ENCODE peak calls at places on chromosomes 11 and 22, in ten cellular contexts. One of them, this sample, is unnamed.
A peak's percentile ranks its signal among the peaks of the same experiment; 100 is the strongest.

GRCh38 chr11:126061707-126062678 is 673 bp downstream of the CDON start:
- DNase-seq in PC-3: peak; percentile 79
- DNase-seq in H9: peak; percentile 62
- DNase-seq in endodermal cell: peak; percentile 84
- DNase-seq in GM23248: peak; percentile 76
- DNase-seq in fibroblast of lung: peak; percentile 32
- DNase-seq in H1: no peak
- DNase-seq in endothelial cell of umbilical vein: peak; percentile 36
- DNase-seq in SK-N-SH: peak; percentile 56
- DNase-seq in IMR-90: peak; percentile 5
- DNase-seq in this sample: peak; percentile 61

GRCh38 chr22:33919591-33920501 is at the start of gene LARGE1:
- DNase-seq in endothelial cell of umbilical vein: no peak
- DNase-seq in fibroblast of lung: peak; percentile 29
- DNase-seq in SK-N-SH: peak; percentile 72
- DNase-seq in PC-3: no peak
- DNase-seq in IMR-90: peak; percentile 20
- DNase-seq in GM23248: peak; percentile 81
- DNase-seq in H1: no peak
- DNase-seq in H9: peak; percentile 64
- DNase-seq in endodermal cell: peak; percentile 83
- DNase-seq in this sample: peak; percentile 81

GRCh38 chr11:3046190-3046589 is 11.0 kb downstream of the CARS1 start:
- DNase-seq in IMR-90: no peak
- DNase-seq in PC-3: peak; percentile 8
- DNase-seq in H1: no peak
- DNase-seq in GM23248: peak; percentile 27
- DNase-seq in endodermal cell: peak; percentile 72
- DNase-seq in fibroblast of lung: no peak
- DNase-seq in SK-N-SH: peak; percentile 48
- DNase-seq in endothelial cell of umbilical vein: no peak
- DNase-seq in H9: peak; percentile 50
- DNase-seq in this sample: no peak

GRCh38 chr22:20155330-20156041 is 4.6 kb upstream of the CCDC188 start:
- DNase-seq in PC-3: no peak
- DNase-seq in GM23248: peak; percentile 75
- DNase-seq in fibroblast of lung: no peak
- DNase-seq in H9: no peak
- DNase-seq in endodermal cell: no peak
- DNase-seq in IMR-90: no peak
- DNase-seq in SK-N-SH: peak; percentile 96
- DNase-seq in endothelial cell of umbilical vein: peak; percentile 64
- DNase-seq in H1: no peak
- DNase-seq in this sample: peak; percentile 64

GRCh38 chr22:50507421-50507990 is at the start of gene LMF2:
- DNase-seq in H1: no peak
- DNase-seq in endodermal cell: peak; percentile 99
- DNase-seq in fibroblast of lung: no peak
- DNase-seq in IMR-90: no peak
- DNase-seq in H9: no peak
- DNase-seq in GM23248: peak; percentile 94
- DNase-seq in SK-N-SH: peak; percentile 98
- DNase-seq in endothelial cell of umbilical vein: peak; percentile 76
- DNase-seq in PC-3: peak; percentile 67
- DNase-seq in this sample: no peak

GRCh38 chr11:126918556-126918955 is 82.0 kb downstream of the KIRREL3 start:
- DNase-seq in H1: no peak
- DNase-seq in IMR-90: peak; percentile 54
- DNase-seq in endodermal cell: no peak
- DNase-seq in GM23248: peak; percentile 39
- DNase-seq in PC-3: no peak
- DNase-seq in endothelial cell of umbilical vein: no peak
- DNase-seq in fibroblast of lung: no peak
- DNase-seq in H9: no peak
- DNase-seq in SK-N-SH: no peak
- DNase-seq in this sample: peak; percentile 16

GRCh38 chr22:49600452-49600847 is 227.2 kb downstream of the BRD1 start:
- DNase-seq in H1: no peak
- DNase-seq in GM23248: no peak
- DNase-seq in SK-N-SH: no peak
- DNase-seq in IMR-90: no peak
- DNase-seq in PC-3: no peak
- DNase-seq in endothelial cell of umbilical vein: no peak
- DNase-seq in endodermal cell: no peak
- DNase-seq in fibroblast of lung: no peak
- DNase-seq in H9: no peak
- DNase-seq in this sample: no peak

GRCh38 chr22:49789289-49790141 is 38.2 kb downstream of the BRD1 start:
- DNase-seq in GM23248: peak; percentile 67
- DNase-seq in H1: no peak
- DNase-seq in endodermal cell: no peak
- DNase-seq in SK-N-SH: peak; percentile 61
- DNase-seq in PC-3: no peak
- DNase-seq in H9: no peak
- DNase-seq in endothelial cell of umbilical vein: no peak
- DNase-seq in IMR-90: peak; percentile 45
- DNase-seq in fibroblast of lung: peak; percentile 53
- DNase-seq in this sample: peak; percentile 14

GRCh38 chr22:21726650-21727049 is 8.9 kb downstream of the YPEL1 start:
- DNase-seq in SK-N-SH: peak; percentile 57
- DNase-seq in H1: peak; percentile 36
- DNase-seq in endothelial cell of umbilical vein: no peak
- DNase-seq in endodermal cell: peak; percentile 92
- DNase-seq in IMR-90: no peak
- DNase-seq in PC-3: peak; percentile 59
- DNase-seq in H9: peak; percentile 89
- DNase-seq in fibroblast of lung: no peak
- DNase-seq in GM23248: no peak
- DNase-seq in this sample: no peak

GRCh38 chr11:65432133-65432650 is 9.6 kb downstream of the NEAT1 start:
- DNase-seq in H1: no peak
- DNase-seq in IMR-90: peak; percentile 34
- DNase-seq in PC-3: no peak
- DNase-seq in SK-N-SH: no peak
- DNase-seq in H9: no peak
- DNase-seq in GM23248: peak; percentile 24
- DNase-seq in endothelial cell of umbilical vein: peak; percentile 26
- DNase-seq in fibroblast of lung: peak; percentile 44
- DNase-seq in endodermal cell: no peak
- DNase-seq in this sample: peak; percentile 16

GRCh38 chr11:77069336-77069968 is 2.7 kb downstream of the CAPN5 start:
- DNase-seq in GM23248: no peak
- DNase-seq in IMR-90: no peak
- DNase-seq in endothelial cell of umbilical vein: no peak
- DNase-seq in H1: no peak
- DNase-seq in H9: peak; percentile 20
- DNase-seq in PC-3: no peak
- DNase-seq in fibroblast of lung: no peak
- DNase-seq in SK-N-SH: no peak
- DNase-seq in endodermal cell: peak; percentile 41
- DNase-seq in this sample: no peak

GRCh38 chr11:45993438-45994064 is 71.1 kb downstream of the LARGE2 start:
- DNase-seq in fibroblast of lung: peak; percentile 42
- DNase-seq in endothelial cell of umbilical vein: no peak
- DNase-seq in endodermal cell: peak; percentile 54
- DNase-seq in IMR-90: no peak
- DNase-seq in H1: no peak
- DNase-seq in SK-N-SH: no peak
- DNase-seq in H9: no peak
- DNase-seq in GM23248: peak; percentile 53
- DNase-seq in PC-3: no peak
- DNase-seq in this sample: peak; percentile 74

DNA sequence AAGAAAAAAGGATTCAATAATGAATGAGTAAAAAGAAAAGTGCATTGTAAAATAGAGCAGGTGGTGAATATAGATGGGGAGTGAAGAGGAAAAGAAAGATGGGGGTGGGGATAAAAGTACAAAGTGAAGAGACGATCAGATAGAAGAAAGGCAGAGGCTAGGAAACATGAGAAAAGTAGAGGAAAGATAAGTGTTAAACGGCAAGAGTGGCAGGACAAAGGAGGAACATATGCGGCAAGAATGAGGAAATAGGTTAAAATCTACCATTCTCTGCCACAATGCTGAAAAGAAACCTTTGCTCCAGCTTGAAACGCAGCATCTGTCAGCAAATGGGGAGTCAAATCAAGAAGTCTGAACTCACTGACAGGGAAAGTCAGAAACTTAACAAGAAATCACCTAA is 6.8 kb downstream of the FUT4 start:
- DNase-seq in endothelial cell of umbilical vein: no peak
- DNase-seq in endodermal cell: no peak
- DNase-seq in H9: no peak
- DNase-seq in SK-N-SH: no peak
- DNase-seq in fibroblast of lung: no peak
- DNase-seq in PC-3: no peak
- DNase-seq in IMR-90: no peak
- DNase-seq in GM23248: no peak
- DNase-seq in H1: no peak
- DNase-seq in this sample: no peak
- H3K9ac ChIP-seq in endothelial cell of umbilical vein: no peak overlapping the region
- H3K9ac ChIP-seq in endodermal cell: no peak overlapping the region
- H3K9ac ChIP-seq in H9: no peak overlapping the region
- H3K9ac ChIP-seq in SK-N-SH: no peak overlapping the region
- H3K9ac ChIP-seq in fibroblast of lung: no peak overlapping the region
- H3K9ac ChIP-seq in PC-3: no peak overlapping the region
- H3K9ac ChIP-seq in IMR-90: no peak overlapping the region
- H3K9ac ChIP-seq in GM23248: no peak overlapping the region
- H3K9ac ChIP-seq in H1: no peak overlapping the region
- H3K9ac ChIP-seq in this sample: no peak overlapping the region

GRCh38 chr11:102528618-102529017 is 1.9 kb downstream of the MMP7 start:
- DNase-seq in SK-N-SH: no peak
- DNase-seq in H1: no peak
- DNase-seq in fibroblast of lung: no peak
- DNase-seq in GM23248: no peak
- DNase-seq in IMR-90: peak; percentile 19
- DNase-seq in endodermal cell: no peak
- DNase-seq in PC-3: peak; percentile 42
- DNase-seq in endothelial cell of umbilical vein: no peak
- DNase-seq in H9: no peak
- DNase-seq in this sample: peak; percentile 19
- H3K9ac ChIP-seq in SK-N-SH: no peak overlapping the region
- H3K9ac ChIP-seq in H1: no peak overlapping the region
- H3K9ac ChIP-seq in fibroblast of lung: no peak overlapping the region
- H3K9ac ChIP-seq in GM23248: no peak overlapping the region
- H3K9ac ChIP-seq in IMR-90: no peak overlapping the region
- H3K9ac ChIP-seq in endodermal cell: no peak overlapping the region
- H3K9ac ChIP-seq in PC-3: no peak overlapping the region
- H3K9ac ChIP-seq in endothelial cell of umbilical vein: no peak overlapping the region
- H3K9ac ChIP-seq in H9: no peak overlapping the region
- H3K9ac ChIP-seq in this sample: no peak overlapping the region

DNA sequence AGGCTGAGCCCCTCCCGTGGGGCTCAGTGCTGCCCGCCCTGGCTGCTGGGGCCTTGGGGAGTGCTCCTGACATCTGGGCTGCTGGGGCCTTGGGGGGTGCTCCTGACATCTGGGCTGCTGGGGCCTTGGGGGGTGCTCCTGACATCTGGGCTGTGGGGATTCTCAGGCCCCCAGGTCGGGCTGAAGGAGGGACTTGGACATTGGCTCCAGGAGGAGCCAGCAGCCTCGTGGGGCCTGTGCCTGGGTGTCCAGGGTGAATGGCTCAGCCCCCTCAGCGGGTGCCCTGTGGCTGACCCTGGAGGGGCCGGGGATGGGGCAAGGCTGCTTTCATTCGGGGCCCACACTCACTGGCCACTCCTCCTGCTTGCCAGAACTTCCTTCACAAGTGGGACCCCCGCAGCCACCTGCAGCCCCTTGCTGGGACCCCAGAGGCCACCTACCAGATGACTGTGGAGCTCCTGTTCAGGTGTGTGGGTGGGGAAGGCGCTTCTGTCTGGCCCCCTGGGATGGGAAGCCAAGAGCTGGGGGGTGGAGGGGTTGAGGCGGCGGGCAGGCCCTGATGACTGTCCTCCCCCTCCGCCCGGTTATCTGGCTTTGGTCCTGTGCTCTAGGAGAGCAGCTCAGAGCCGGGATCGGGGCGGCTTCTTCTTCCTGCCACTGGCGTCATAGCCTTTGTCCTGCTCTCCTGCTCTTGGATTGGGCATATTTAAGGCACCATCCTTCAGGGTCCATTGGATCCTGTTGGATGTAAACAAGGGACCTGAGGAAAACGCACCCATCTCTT is 38.2 kb downstream of the TPCN2 start:
- DNase-seq in PC-3: no peak
- DNase-seq in H1: no peak
- DNase-seq in fibroblast of lung: no peak
- DNase-seq in GM23248: no peak
- DNase-seq in SK-N-SH: no peak
- DNase-seq in endothelial cell of umbilical vein: no peak
- DNase-seq in endodermal cell: no peak
- DNase-seq in H9: no peak
- DNase-seq in IMR-90: no peak
- DNase-seq in this sample: no peak
- H3K9ac ChIP-seq in PC-3: no peak overlapping the region
- H3K9ac ChIP-seq in H1: no peak overlapping the region
- H3K9ac ChIP-seq in fibroblast of lung: no peak overlapping the region
- H3K9ac ChIP-seq in GM23248: no peak overlapping the region
- H3K9ac ChIP-seq in SK-N-SH: no peak overlapping the region
- H3K9ac ChIP-seq in endothelial cell of umbilical vein: no peak overlapping the region
- H3K9ac ChIP-seq in endodermal cell: no peak overlapping the region
- H3K9ac ChIP-seq in H9: no peak overlapping the region
- H3K9ac ChIP-seq in IMR-90: no peak overlapping the region
- H3K9ac ChIP-seq in this sample: no peak overlapping the region

GRCh38 chr11:114159320-114159719 is 99.8 kb downstream of the ZBTB16 start:
- DNase-seq in endothelial cell of umbilical vein: peak; percentile 64
- DNase-seq in H1: no peak
- DNase-seq in IMR-90: no peak
- DNase-seq in endodermal cell: no peak
- DNase-seq in SK-N-SH: no peak
- DNase-seq in PC-3: peak; percentile 51
- DNase-seq in GM23248: no peak
- DNase-seq in H9: no peak
- DNase-seq in fibroblast of lung: no peak
- DNase-seq in this sample: no peak
- H3K9ac ChIP-seq in endothelial cell of umbilical vein: peak overlapping the region; percentile 26
- H3K9ac ChIP-seq in H1: no peak overlapping the region
- H3K9ac ChIP-seq in IMR-90: no peak overlapping the region
- H3K9ac ChIP-seq in endodermal cell: no peak overlapping the region
- H3K9ac ChIP-seq in SK-N-SH: no peak overlapping the region
- H3K9ac ChIP-seq in PC-3: no peak overlapping the region
- H3K9ac ChIP-seq in GM23248: no peak overlapping the region
- H3K9ac ChIP-seq in H9: no peak overlapping the region
- H3K9ac ChIP-seq in fibroblast of lung: no peak overlapping the region
- H3K9ac ChIP-seq in this sample: peak overlapping the region; percentile 96

DNA sequence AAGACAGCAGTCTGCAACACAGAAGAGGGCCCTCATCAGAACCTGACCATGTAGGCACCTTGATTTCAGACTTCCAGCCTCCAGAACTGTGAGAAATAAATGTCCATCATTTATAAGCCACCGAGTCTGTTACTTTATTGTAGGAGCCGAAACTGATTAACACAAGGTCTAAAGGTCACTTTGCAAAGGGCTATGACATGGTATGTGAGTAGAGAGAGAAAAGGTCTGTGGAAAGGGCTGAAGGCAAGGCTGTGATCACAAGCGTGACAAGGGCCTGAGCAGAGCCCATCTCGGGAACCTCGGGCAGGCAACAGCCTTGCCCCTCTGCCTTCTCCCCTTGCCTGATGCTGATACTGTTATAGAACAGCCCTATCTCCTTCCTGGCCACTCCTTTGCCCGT is 73.4 kb upstream of the TEAD1 start:
- DNase-seq in H1: no peak
- DNase-seq in endothelial cell of umbilical vein: no peak
- DNase-seq in SK-N-SH: no peak
- DNase-seq in GM23248: no peak
- DNase-seq in endodermal cell: no peak
- DNase-seq in IMR-90: no peak
- DNase-seq in H9: no peak
- DNase-seq in PC-3: no peak
- DNase-seq in fibroblast of lung: no peak
- DNase-seq in this sample: no peak
- H3K9ac ChIP-seq in H1: no peak overlapping the region
- H3K9ac ChIP-seq in endothelial cell of umbilical vein: no peak overlapping the region
- H3K9ac ChIP-seq in SK-N-SH: no peak overlapping the region
- H3K9ac ChIP-seq in GM23248: no peak overlapping the region
- H3K9ac ChIP-seq in endodermal cell: no peak overlapping the region
- H3K9ac ChIP-seq in IMR-90: no peak overlapping the region
- H3K9ac ChIP-seq in H9: no peak overlapping the region
- H3K9ac ChIP-seq in PC-3: no peak overlapping the region
- H3K9ac ChIP-seq in fibroblast of lung: no peak overlapping the region
- H3K9ac ChIP-seq in this sample: no peak overlapping the region

This sample was measured in adipocyte.